ENCODE peak calls at places on chromosomes 2 and 18, in ten cellular contexts. H is D341Med; K is stimulated activated CD4-positive, alpha-beta T cell treated with anti-CD3 and anti-CD28 coated beads, Interleukin-2, amount 100 ng/mL, for 24 hours; V is spleen; U is Peyer's patch; M is DMS53; E is stimulated activated CD8-positive, alpha-beta memory T cell treated with anti-CD3 and anti-CD28 coated beads, Interleukin-12 subunit alpha, Interleukin-12 subunit beta, amount 100 ng/mL, for 1 hour; Q is mesendoderm; L is myocyte; B is foreskin fibroblast. D is an unnamed sample.

GRCh38 chr2:201820385-201821007 is 14.2 kb downstream of the CDK15 start:
- DNase-seq in H (no peak), K (no peak), V (no peak), U (no peak), M (no peak), E (no peak), Q (no peak), L (no peak), B (no peak), D (no peak)

GRCh38 chr2:200525066-200525465 is 941 bp upstream of the SGO2 start:
- DNase-seq in H (no peak), K (no peak), V (no peak), U (no peak), M (no peak), E (no peak), Q (no peak), L (peak), B (no peak), D (no peak)

GRCh38 chr2:215435809-215436704 is at the start of gene FN1:
- DNase-seq in H (peak), K (peak), V (peak), U (peak), M (peak), E (peak), Q (peak), L (peak), B (peak), D (peak)

GRCh38 chr2:47251404-47251675 is 96.2 kb upstream of the STPG4 start:
- DNase-seq in H (no peak), K (no peak), V (no peak), U (no peak), M (no peak), E (no peak), Q (no peak), L (no peak), B (no peak), D (no peak)

GRCh38 chr2:168490015-168490874 is 34.2 kb downstream of the CERS6 start:
- DNase-seq in H (no peak), K (peak), V (no peak), U (no peak), M (peak), E (no peak), Q (peak), L (no peak), B (peak), D (no peak)

GRCh38 chr18:58671941-58672565 is 788 bp downstream of the MALT1 start:
- DNase-seq in H (no peak), K (no peak), V (no peak), U (peak), M (peak), E (no peak), Q (peak), L (peak), B (peak), D (no peak)

GRCh38 chr2:67724261-67724660 is 327.1 kb downstream of the ETAA1 start:
- DNase-seq in H (no peak), K (no peak), V (no peak), U (no peak), M (no peak), E (no peak), Q (no peak), L (no peak), B (no peak), D (no peak)

GRCh38 chr2:96848264-96848663 is 4.4 kb upstream of the ANKRD23 start:
- DNase-seq in H (no peak), K (no peak), V (no peak), U (no peak), M (no peak), E (no peak), Q (no peak), L (no peak), B (no peak), D (no peak)

GRCh38 chr2:61538920-61539559 is 884 bp upstream of the XPO1 start:
- DNase-seq in H (peak), K (peak), V (no peak), U (peak), M (peak), E (peak), Q (peak), L (peak), B (peak), D (no peak)

GRCh38 chr18:48819781-48820482 is 130.8 kb downstream of the SMAD7 start:
- DNase-seq in H (no peak), K (no peak), V (peak), U (peak), M (no peak), E (no peak), Q (no peak), L (no peak), B (no peak), D (no peak)

GRCh38 chr2:7427293-7428060 is 510.3 kb downstream of the RNF144A start:
- DNase-seq in H (peak), K (no peak), V (no peak), U (no peak), M (peak), E (no peak), Q (peak), L (peak), B (peak), D (peak)

GRCh38 chr2:74513605-74514367 is 464 bp upstream of the TLX2 start:
- DNase-seq in H (no peak), K (peak), V (peak), U (no peak), M (peak), E (no peak), Q (no peak), L (no peak), B (no peak), D (no peak)

GRCh38 chr18:55387139-55387984 is 200.6 kb downstream of the TCF4 start:
- DNase-seq in H (no peak), K (no peak), V (no peak), U (no peak), M (no peak), E (no peak), Q (peak), L (no peak), B (no peak), D (no peak)

GRCh38 chr2:173898178-173898668 is 67.0 kb downstream of the SP3 start:
- DNase-seq in H (no peak), K (no peak), V (no peak), U (no peak), M (no peak), E (no peak), Q (no peak), L (no peak), B (no peak), D (no peak)

GRCh38 chr2:85760371-85760770 is 6.6 kb downstream of the ATOH8 start:
- DNase-seq in H (no peak), K (no peak), V (no peak), U (no peak), M (no peak), E (no peak), Q (no peak), L (no peak), B (no peak), D (no peak)

GRCh38 chr2:33136056-33136455 is 189.3 kb downstream of the LTBP1 start:
- DNase-seq in H (no peak), K (no peak), V (no peak), U (no peak), M (no peak), E (no peak), Q (no peak), L (no peak), B (no peak), D (no peak)

GRCh38 chr2:8543065-8543411 is 138.8 kb upstream of the ID2 start:
- DNase-seq in H (no peak), K (no peak), V (peak), U (peak), M (no peak), E (no peak), Q (no peak), L (no peak), B (no peak), D (no peak)

GRCh38 chr18:9020221-9020620 is 82.3 kb upstream of the NDUFV2 start:
- DNase-seq in H (no peak), K (no peak), V (no peak), U (no peak), M (peak), E (no peak), Q (no peak), L (no peak), B (no peak), D (no peak)

GRCh38 chr2:231037731-231038482 is 584 bp downstream of the C2orf72 start:
- DNase-seq in H (peak), K (peak), V (no peak), U (no peak), M (peak), E (no peak), Q (no peak), L (no peak), B (no peak), D (no peak)

GRCh38 chr2:141329949-141330348 is 800.9 kb downstream of the LRP1B start:
- DNase-seq in H (no peak), K (no peak), V (no peak), U (no peak), M (no peak), E (no peak), Q (no peak), L (no peak), B (peak), D (no peak)

GRCh38 chr2:240512666-240513535 is 44.9 kb downstream of the ANKMY1 start:
- DNase-seq in H (peak), K (no peak), V (no peak), U (no peak), M (no peak), E (no peak), Q (no peak), L (no peak), B (no peak), D (no peak)

D was measured in CMK.